ENCODE peak calls at places on chromosomes 12 and 14, in four cellular contexts. B is left ventricle myocardium inferior, I is H1, H is pancreas. L is an unnamed sample.

GRCh38 chr12:70576341-70577282 is 60.6 kb downstream of the PTPRB start:
- DNase-seq in B (no peak), I (no peak), H (no peak), L (no peak)

GRCh38 chr12:45575823-45576448 is 153.6 kb upstream of the ARID2 start:
- DNase-seq in B (no peak), I (no peak), H (no peak), L (no peak)

GRCh38 chr12:11727133-11727664 is 77.7 kb downstream of the ETV6 start:
- DNase-seq in B (no peak), I (no peak), H (no peak), L (no peak)

GRCh38 chr14:20332946-20333782 is at the start of gene CCNB1IP1:
- DNase-seq in B (peak; percentile 28), I (peak; percentile 61), H (peak; percentile 52), L (no peak)

GRCh38 chr14:101506921-101507300 is 54.4 kb upstream of the DIO3 start:
- DNase-seq in B (no peak), I (no peak), H (no peak), L (peak; percentile 58)

GRCh38 chr12:19802915-19803314 is 363.6 kb downstream of the AEBP2 start:
- DNase-seq in B (no peak), I (no peak), H (no peak), L (no peak)

GRCh38 chr12:117417004-117417403 is 55.6 kb upstream of the NOS1 start:
- DNase-seq in B (no peak), I (no peak), H (no peak), L (peak; percentile 67)

GRCh38 chr12:117124421-117125274 is 25.4 kb upstream of the TESC start:
- DNase-seq in B (no peak), I (no peak), H (no peak), L (no peak)

GRCh38 chr12:63964301-63964700 is 119.8 kb downstream of the SRGAP1 start:
- DNase-seq in B (no peak), I (no peak), H (no peak), L (no peak)

GRCh38 chr12:116338064-116338872 is 60.8 kb upstream of the MED13L start:
- DNase-seq in B (no peak), I (no peak), H (no peak), L (no peak)

GRCh38 chr12:13075114-13075471 is 28.4 kb downstream of the GSG1 start:
- DNase-seq in B (no peak), I (no peak), H (no peak), L (no peak)

GRCh38 chr14:100076133-100076532 is 10.9 kb downstream of the EVL start:
- DNase-seq in B (no peak), I (no peak), H (no peak), L (no peak)

GRCh38 chr12:19421503-19422282 is 17.6 kb upstream of the AEBP2 start:
- DNase-seq in B (no peak), I (no peak), H (no peak), L (peak; percentile 23)

GRCh38 chr14:104895207-104895785 is 29.4 kb upstream of the PLD4 start:
- DNase-seq in B (peak; percentile 15), I (peak; percentile 46), H (no peak), L (peak; percentile 69)

GRCh38 chr12:21296751-21297406 is 37.8 kb downstream of the SLCO1A2 start:
- DNase-seq in B (no peak), I (no peak), H (peak; percentile 15), L (no peak)

GRCh38 chr12:3453947-3454675 is 36.9 kb upstream of the PRMT8 start:
- DNase-seq in B (no peak), I (no peak), H (no peak), L (no peak)

GRCh38 chr14:93788557-93789365 is 476 bp upstream of the PRIMA1 start:
- DNase-seq in B (peak; percentile 47), I (peak; percentile 74), H (no peak), L (no peak)

GRCh38 chr12:66004922-66005703 is 125.4 kb downstream of the LLPH start:
- DNase-seq in B (no peak), I (no peak), H (no peak), L (no peak)

GRCh38 chr12:130832561-130833209 is 6.4 kb downstream of the STX2 start:
- DNase-seq in B (peak; percentile 25), I (no peak), H (no peak), L (peak; percentile 84)

GRCh38 chr14:32217301-32217700 is 14.2 kb upstream of the RNU6-8 start:
- DNase-seq in B (no peak), I (no peak), H (no peak), L (no peak)

GRCh38 chr14:30162066-30162465 is 234.4 kb upstream of the PRKD1 start:
- DNase-seq in B (no peak), I (no peak), H (no peak), L (no peak)

GRCh38 chr14:49972199-49972671 is 79.4 kb downstream of the ARF6 start:
- DNase-seq in B (no peak), I (no peak), H (peak; percentile 47), L (no peak)

GRCh38 chr14:104746951-104747481 is 5.9 kb upstream of the SIVA1 start:
- DNase-seq in B (no peak), I (no peak), H (no peak), L (peak; percentile 89)

GRCh38 chr14:44634692-44635091 is 127.6 kb upstream of the FSCB start:
- DNase-seq in B (no peak), I (no peak), H (no peak), L (no peak)

GRCh38 chr14:93977790-93978581 is 1.6 kb upstream of the ASB2 start:
- DNase-seq in B (no peak), I (no peak), H (no peak), L (no peak)

GRCh38 chr14:72745546-72745945 is 148.4 kb downstream of the DPF3 start:
- DNase-seq in B (no peak), I (peak; percentile 7), H (no peak), L (no peak)

GRCh38 chr14:67413806-67414769 is 2.1 kb upstream of the PLEK2 start:
- DNase-seq in B (no peak), I (no peak), H (no peak), L (no peak)

GRCh38 chr12:41794341-41794740 is 350.3 kb downstream of the GXYLT1 start:
- DNase-seq in B (no peak), I (no peak), H (no peak), L (no peak)

GRCh38 chr14:39860837-39861236 is 428.6 kb upstream of the FBXO33 start:
- DNase-seq in B (no peak), I (no peak), H (no peak), L (no peak)

GRCh38 chr14:86334355-86334754 is 804.4 kb downstream of the FLRT2 start:
- DNase-seq in B (no peak), I (no peak), H (no peak), L (no peak)

GRCh38 chr12:124030008-124030407 is 57.0 kb downstream of the ZNF664 start:
- DNase-seq in B (no peak), I (peak; percentile 37), H (no peak), L (no peak)

GRCh38 chr12:67986632-67987031 is 2.6 kb upstream of the IFNG-AS1 start:
- DNase-seq in B (no peak), I (no peak), H (no peak), L (no peak)

GRCh38 chr12:18224745-18225144 is 36.6 kb upstream of the PIK3C2G start:
- DNase-seq in B (no peak), I (no peak), H (no peak), L (no peak)

GRCh38 chr14:20391505-20391904 is 21.8 kb downstream of the TEP1 start:
- DNase-seq in B (no peak), I (no peak), H (no peak), L (no peak)

GRCh38 chr14:91063119-91063518 is 2.7 kb upstream of the RPS6KA5 start:
- DNase-seq in B (no peak), I (no peak), H (no peak), L (no peak)

DNA sequence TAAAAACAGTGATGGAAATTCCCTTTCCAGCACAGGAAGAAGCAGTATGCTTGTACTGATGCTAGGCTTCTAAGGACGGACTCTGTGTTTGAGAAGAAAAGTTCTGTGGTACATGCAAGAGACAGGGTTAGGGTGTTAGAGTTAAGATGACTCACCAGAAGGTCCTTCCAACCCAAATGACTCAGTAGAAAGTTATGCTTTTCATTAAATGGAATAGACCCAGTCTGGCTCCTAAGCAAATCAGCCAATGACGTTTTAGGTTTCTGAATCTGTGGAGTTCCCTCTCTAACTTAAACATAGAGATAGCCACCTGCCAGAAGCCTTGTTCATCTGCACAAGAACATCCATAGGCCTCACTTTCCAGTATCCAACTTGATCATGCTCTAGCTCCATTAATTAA is 5.7 kb downstream of the PTHLH start:
- DNase-seq in B (no peak), I (no peak), H (no peak), L (no peak)
- H3K4me3 ChIP-seq in B (no peak overlapping the region), I (no peak overlapping the region), H (no peak overlapping the region), L (no peak overlapping the region)

GRCh38 chr14:77111021-77111420 is 13.0 kb downstream of the CIPC start:
- DNase-seq in B (no peak), I (no peak), H (no peak), L (no peak)
- H3K4me3 ChIP-seq in B (peak overlapping the region; percentile 20), I (no peak overlapping the region), H (no peak overlapping the region), L (no peak overlapping the region)

DNA sequence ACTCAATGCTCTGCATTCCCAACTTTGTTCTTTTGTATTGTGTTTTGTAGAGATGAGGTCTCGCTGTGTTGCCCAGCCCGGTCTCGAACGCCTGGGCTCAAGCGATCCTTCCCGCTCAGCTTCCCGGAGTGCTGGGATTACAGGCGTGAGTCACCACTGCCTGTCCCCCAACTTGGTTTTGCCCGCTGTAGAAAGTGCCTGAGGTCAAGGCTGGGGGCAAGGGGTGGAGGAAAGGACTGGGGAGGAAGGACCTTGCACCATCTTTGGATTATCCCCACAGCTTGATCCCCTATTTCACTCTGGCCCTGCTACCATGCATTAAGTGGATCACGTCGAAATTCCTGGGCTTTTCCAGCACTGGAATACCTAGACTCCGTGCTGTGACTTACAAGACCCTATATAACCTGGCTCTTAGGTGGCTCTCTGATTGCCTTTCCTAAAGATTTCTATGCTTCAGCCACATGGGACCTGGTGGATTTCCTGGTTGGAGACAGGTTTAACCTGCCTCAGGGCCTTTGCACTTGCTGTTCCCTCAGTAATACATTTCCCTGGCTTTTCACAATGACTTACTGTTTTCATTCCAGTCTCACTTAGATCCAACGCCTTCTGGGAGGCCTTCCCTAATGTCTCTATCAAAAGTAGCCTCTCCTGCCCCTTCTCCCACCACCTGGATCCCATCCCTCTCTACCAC is 608 bp upstream of the PIANP start:
- DNase-seq in B (no peak), I (no peak), H (no peak), L (no peak)
- H3K4me3 ChIP-seq in B (peak overlapping the region; percentile 65), I (peak overlapping the region; percentile 72), H (no peak overlapping the region), L (no peak overlapping the region)

DNA sequence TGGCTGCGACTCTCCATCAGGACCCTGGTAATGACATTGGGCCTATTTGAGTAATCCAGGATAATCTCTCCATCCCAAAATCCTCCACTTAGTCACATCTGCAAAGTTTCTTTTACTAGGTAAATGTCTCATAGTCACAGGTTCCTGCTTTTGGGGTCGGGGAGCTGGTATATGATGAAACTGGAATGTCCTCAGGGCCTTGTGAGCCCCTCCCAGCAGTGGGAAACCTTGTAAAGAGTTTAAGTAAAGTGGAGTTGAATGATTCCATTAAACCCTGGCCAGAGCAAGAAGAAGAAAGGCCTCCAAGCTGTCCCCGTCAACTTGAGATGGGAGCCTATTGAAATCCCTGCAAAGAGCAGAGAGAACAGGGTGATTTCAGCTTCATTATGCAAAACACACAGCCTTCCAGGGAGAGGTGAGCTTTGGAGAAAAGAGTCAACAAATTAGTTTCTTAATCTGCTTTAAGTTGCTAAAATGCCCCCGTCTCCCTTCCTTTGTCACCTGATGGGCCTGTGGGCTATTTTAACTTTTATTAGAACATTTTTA is 12.6 kb downstream of the WSCD2 start:
- DNase-seq in B (no peak), I (no peak), H (no peak), L (no peak)
- H3K4me3 ChIP-seq in B (no peak overlapping the region), I (no peak overlapping the region), H (no peak overlapping the region), L (no peak overlapping the region)

GRCh38 chr14:65720743-65721142 is 308.2 kb downstream of the FUT8 start:
- DNase-seq in B (no peak), I (no peak), H (no peak), L (no peak)
- H3K4me3 ChIP-seq in B (no peak overlapping the region), I (no peak overlapping the region), H (no peak overlapping the region), L (no peak overlapping the region)

L was measured in right lobe of liver.